ENCODE peak calls at places on chromosome 17, in seven cellular contexts. D is HFFc6; F is NCI-H526; L is activated CD8-positive, alpha-beta memory T cell treated with anti-CD3 and anti-CD28 coated beads for 4 hours; O is AG10803; Z is psoas muscle; P is NCI-H1436. I is an unnamed sample.

GRCh38 chr17:49787932-49788442 is 494 bp upstream of the KAT7 start:
- DNase-seq in D (no peak), F (no peak), L (no peak), O (peak), Z (no peak), P (no peak), I (no peak)

GRCh38 chr17:50517504-50518264 is 9.4 kb downstream of the MYCBPAP start:
- DNase-seq in D (no peak), F (no peak), L (no peak), O (no peak), Z (no peak), P (no peak), I (no peak)

GRCh38 chr17:39011907-39012468 is 44.8 kb upstream of the FBXO47 start:
- DNase-seq in D (no peak), F (no peak), L (no peak), O (no peak), Z (no peak), P (no peak), I (no peak)

GRCh38 chr17:43352579-43352978 is 46.2 kb upstream of the ARL4D start:
- DNase-seq in D (no peak), F (no peak), L (no peak), O (no peak), Z (no peak), P (no peak), I (no peak)

GRCh38 chr17:42677921-42678781 is 1.4 kb upstream of the PLEKHH3 start:
- DNase-seq in D (peak), F (peak), L (peak), O (peak), Z (peak), P (peak), I (peak)

GRCh38 chr17:4708436-4708835 is 2.0 kb upstream of the ARRB2 start:
- DNase-seq in D (no peak), F (peak), L (no peak), O (no peak), Z (no peak), P (peak), I (no peak)

GRCh38 chr17:2172447-2172938 is 117.6 kb downstream of the HIC1 start:
- DNase-seq in D (peak), F (no peak), L (no peak), O (peak), Z (peak), P (no peak), I (peak)

GRCh38 chr17:8066841-8067775 is 20.4 kb downstream of the ALOX12B start:
- DNase-seq in D (no peak), F (no peak), L (no peak), O (no peak), Z (no peak), P (no peak), I (peak)

GRCh38 chr17:12536021-12536420 is 129.7 kb upstream of the MYOCD start:
- DNase-seq in D (no peak), F (no peak), L (no peak), O (no peak), Z (no peak), P (no peak), I (no peak)

I was measured in aorta.